ENCODE peak calls at places on chromosomes 12 and 14, in four cellular contexts. H is gastrocnemius medialis, X is upper lobe of left lung, C is IMR-90. I is an unnamed sample.
A peak's percentile ranks its signal among the peaks of the same experiment; 100 is the strongest.

GRCh38 chr14:38611928-38612327 is 356.0 kb upstream of the CLEC14A start:
- DNase-seq in H (no peak), X (no peak), C (no peak), I (no peak)

GRCh38 chr12:40138526-40138925 is 32.6 kb upstream of the SLC2A13 start:
- DNase-seq in H (no peak), X (no peak), C (no peak), I (no peak)

GRCh38 chr14:46197856-46198255 is 453.7 kb downstream of the RPL10L start:
- DNase-seq in H (no peak), X (no peak), C (no peak), I (no peak)

GRCh38 chr14:58587271-58587670 is 50.5 kb upstream of the DACT1 start:
- DNase-seq in H (no peak), X (no peak), C (peak; percentile 87), I (no peak)

GRCh38 chr12:84793558-84794367 is 118.8 kb downstream of the SLC6A15 start:
- DNase-seq in H (no peak), X (no peak), C (peak; percentile 23), I (no peak)

GRCh38 chr12:3303410-3304136 is 187.4 kb upstream of the PRMT8 start:
- DNase-seq in H (no peak), X (no peak), C (no peak), I (no peak)

GRCh38 chr12:48815281-48816110 is 2.8 kb upstream of the CACNB3 start:
- DNase-seq in H (peak; percentile 53), X (peak; percentile 76), C (peak; percentile 78), I (peak; percentile 56)

GRCh38 chr14:85731198-85731597 is 201.3 kb downstream of the FLRT2 start:
- DNase-seq in H (no peak), X (no peak), C (peak; percentile 64), I (peak; percentile 67)

GRCh38 chr12:481422-481821 is 21.7 kb downstream of the B4GALNT3 start:
- DNase-seq in H (peak; percentile 36), X (no peak), C (peak; percentile 11), I (no peak)

GRCh38 chr14:102738373-102739189 is 38.7 kb upstream of the TRAF3 start:
- DNase-seq in H (no peak), X (peak; percentile 10), C (no peak), I (no peak)

GRCh38 chr14:97179573-97179972 is 382.4 kb downstream of the VRK1 start:
- DNase-seq in H (no peak), X (no peak), C (no peak), I (no peak)

GRCh38 chr12:508795-509194 is 49.1 kb downstream of the B4GALNT3 start:
- DNase-seq in H (no peak), X (peak; percentile 72), C (no peak), I (no peak)

GRCh38 chr14:29892327-29892726 is 35.3 kb downstream of the PRKD1 start:
- DNase-seq in H (no peak), X (no peak), C (peak; percentile 13), I (no peak)

GRCh38 chr12:84277986-84278385 is 634.6 kb downstream of the SLC6A15 start:
- DNase-seq in H (no peak), X (no peak), C (no peak), I (no peak)

GRCh38 chr12:7373226-7373625 is 69.4 kb downstream of the ACSM4 start:
- DNase-seq in H (no peak), X (no peak), C (no peak), I (no peak)

GRCh38 chr14:97707603-97708002 is 910.4 kb downstream of the VRK1 start:
- DNase-seq in H (no peak), X (no peak), C (no peak), I (no peak)

GRCh38 chr12:27499377-27499776 is 24.6 kb upstream of the PPFIBP1 start:
- DNase-seq in H (no peak), X (no peak), C (no peak), I (no peak)

GRCh38 chr12:47704719-47705118 is 1.1 kb downstream of the RPAP3 start:
- DNase-seq in H (no peak), X (no peak), C (no peak), I (no peak)

GRCh38 chr14:71467419-71467818 is 464.8 kb upstream of the RGS6 start:
- DNase-seq in H (no peak), X (no peak), C (no peak), I (no peak)

GRCh38 chr14:29045237-29045636 is 278.6 kb downstream of the FOXG1 start:
- DNase-seq in H (no peak), X (no peak), C (no peak), I (no peak)

GRCh38 chr12:96534339-96534738 is 45.0 kb downstream of the CFAP54 start:
- DNase-seq in H (no peak), X (no peak), C (no peak), I (no peak)

GRCh38 chr12:124248862-124249825 is 45.7 kb upstream of the RFLNA start:
- DNase-seq in H (no peak), X (no peak), C (no peak), I (peak; percentile 11)

GRCh38 chr14:23056257-23056955 is 914 bp downstream of the CDH24 start:
- DNase-seq in H (peak; percentile 29), X (peak; percentile 79), C (peak; percentile 65), I (no peak)

GRCh38 chr12:34390171-34390841 is 368.0 kb downstream of the ALG10 start:
- DNase-seq in H (no peak), X (no peak), C (no peak), I (no peak)

GRCh38 chr12:26833692-26834168 is 736 bp upstream of the ITPR2 start:
- DNase-seq in H (no peak), X (peak; percentile 66), C (peak; percentile 13), I (no peak)

GRCh38 chr14:32430326-32430725 is 101.2 kb downstream of the AKAP6 start:
- DNase-seq in H (no peak), X (no peak), C (peak; percentile 69), I (no peak)

GRCh38 chr12:93419388-93420034 is 22.2 kb downstream of the UBE2N start:
- DNase-seq in H (no peak), X (no peak), C (peak; percentile 75), I (no peak)

GRCh38 chr14:50344831-50345563 is 32.9 kb downstream of the DMAC2L start:
- DNase-seq in H (no peak), X (no peak), C (peak; percentile 57), I (no peak)

GRCh38 chr14:99333841-99334240 is 61.8 kb upstream of the BCL11B start:
- DNase-seq in H (no peak), X (no peak), C (no peak), I (no peak)

GRCh38 chr12:19546611-19547162 is 107.4 kb downstream of the AEBP2 start:
- DNase-seq in H (no peak), X (no peak), C (peak; percentile 54), I (no peak)

GRCh38 chr14:55780156-55780946 is 200.3 kb downstream of the KTN1 start:
- DNase-seq in H (no peak), X (peak; percentile 60), C (peak; percentile 33), I (peak; percentile 79)

GRCh38 chr14:75880512-75880911 is 101.3 kb downstream of the TGFB3 start:
- DNase-seq in H (no peak), X (no peak), C (no peak), I (no peak)

GRCh38 chr12:52235001-52235760 is 2.1 kb downstream of the KRT7 start:
- DNase-seq in H (no peak), X (peak; percentile 44), C (no peak), I (no peak)

GRCh38 chr12:52232916-52233461 is at the start of gene KRT7:
- DNase-seq in H (no peak), X (peak; percentile 91), C (no peak), I (no peak)

GRCh38 chr12:52234226-52234810 is 1.3 kb downstream of the KRT7 start:
- DNase-seq in H (no peak), X (peak; percentile 15), C (no peak), I (no peak)

GRCh38 chr12:52232233-52232915 is 669 bp upstream of the KRT7 start:
- DNase-seq in H (no peak), X (peak; percentile 29), C (no peak), I (no peak)

GRCh38 chr12:52233462-52234141 is 559 bp downstream of the KRT7 start:
- DNase-seq in H (no peak), X (peak; percentile 19), C (no peak), I (no peak)
- H3K4me3 ChIP-seq in H (no peak overlapping the region), X (peak overlapping the region; percentile 29), C (no peak overlapping the region), I (no peak overlapping the region)

GRCh38 chr12:10537721-10538120 is 32.0 kb downstream of the EIF2S3B start:
- DNase-seq in H (no peak), X (no peak), C (no peak), I (no peak)
- H3K4me1 ChIP-seq in H (no peaks in the 10 kb centered on the region), X (no peaks in the 10 kb centered on the region), C (no peaks in the 10 kb centered on the region), I (no peaks in the 10 kb centered on the region)

GRCh38 chr12:53097564-53098353 is at the start of gene IGFBP6:
- DNase-seq in H (no peak), X (peak; percentile 72), C (peak; percentile 34), I (peak; percentile 61)
- TF ChIP-seq POLR2A in H (peak; percentile 20), X (no peak), C (no peak), I (peak; percentile 52)

GRCh38 chr14:60647837-60648168 is 1.5 kb downstream of the SIX1 start:
- DNase-seq in H (no peak), X (no peak), C (no peak), I (no peak)
- H3K4me3 ChIP-seq in H (peak overlapping the region; percentile 90), X (no peak overlapping the region), C (peak overlapping the region; percentile 74), I (peak overlapping the region; percentile 57)

GRCh38 chr12:57992001-57992400 is 50.6 kb downstream of the ATP23 start:
- DNase-seq in H (no peak), X (no peak), C (no peak), I (no peak)
- H3K4me1 ChIP-seq in H (no peaks in the 10 kb centered on the region), X (no peaks in the 10 kb centered on the region), C (no peaks in the 10 kb centered on the region), I (no peaks in the 10 kb centered on the region)

GRCh38 chr12:28558232-28558631 is 368.0 kb downstream of the CCDC91 start:
- DNase-seq in H (no peak), X (no peak), C (no peak), I (no peak)
- TF ChIP-seq POLR2A in H (no peak), X (no peak), C (no peak), I (no peak)

GRCh38 chr12:50568338-50569155 is 63.8 kb downstream of the DIP2B start:
- DNase-seq in H (no peak), X (no peak), C (peak; percentile 39), I (no peak)
- H3K4me3 ChIP-seq in H (no peak overlapping the region), X (no peak overlapping the region), C (no peak overlapping the region), I (no peak overlapping the region)

DNA sequence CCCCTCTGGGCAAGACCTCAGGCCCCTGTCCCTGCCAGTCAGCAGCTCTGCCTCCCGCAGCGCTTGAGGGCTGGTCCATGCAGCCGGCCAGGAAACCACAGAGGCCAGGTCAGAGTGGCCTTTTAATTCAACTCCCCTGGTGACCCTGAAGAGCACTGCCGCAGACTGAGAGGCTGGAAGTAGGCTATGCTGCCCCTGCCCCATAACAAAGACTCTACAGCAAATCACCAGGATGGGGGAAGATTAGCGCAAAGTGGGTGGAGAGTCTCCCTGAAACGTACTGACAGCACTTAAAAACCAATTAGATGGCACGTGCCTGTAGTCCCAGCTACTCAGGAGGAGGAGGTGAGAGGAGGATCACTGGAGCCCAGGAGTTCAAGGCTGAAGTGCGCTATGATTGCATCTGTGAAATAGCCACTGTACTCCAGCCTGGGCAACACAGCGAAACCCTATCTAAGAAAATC is 70.5 kb downstream of the ITPK1 start:
- DNase-seq in H (no peak), X (no peak), C (no peak), I (no peak)
- H3K4me1 ChIP-seq in H (peaks cover 30% of the 10 kb centered on the region), X (peaks cover 65% of the 10 kb centered on the region), C (peaks cover 13% of the 10 kb centered on the region), I (peaks cover 84% of the 10 kb centered on the region)